ENCODE peak calls at places on chromosomes 4 and X, in six cellular contexts. F is breast epithelium, O is WERI-Rb-1, E is brain microvascular endothelial cell, N is psoas muscle, B is AG09309. I is an unnamed sample.

GRCh38 chr4:8101213-8101781 is 57.3 kb downstream of the ABLIM2 start:
- DNase-seq in N (peak; percentile 98), B (no peak), F (no peak), E (no peak), O (no peak), I (no peak)

GRCh38 chr4:148053298-148054003 is 321.6 kb downstream of the ARHGAP10 start:
- DNase-seq in E (no peak), O (no peak), N (no peak), B (no peak), F (no peak), I (no peak)

GRCh38 chr4:138602664-138603063 is 360.5 kb upstream of the SLC7A11 start:
- DNase-seq in N (no peak), F (no peak), B (no peak), E (no peak), O (no peak), I (no peak)

GRCh38 chrX:38800981-38801845 is at the start of gene MID1IP1:
- DNase-seq in E (peak; percentile 91), F (peak; percentile 88), N (peak; percentile 95), B (peak; percentile 54), O (peak; percentile 89), I (peak; percentile 73)

GRCh38 chr4:84971319-84971932 is 4.9 kb upstream of the WDFY3 start:
- DNase-seq in B (peak; percentile 55), O (no peak), N (no peak), E (no peak), F (no peak), I (no peak)

GRCh38 chr4:73761856-73762255 is 21.5 kb downstream of the CXCL8 start:
- DNase-seq in F (no peak), N (no peak), O (no peak), E (no peak), B (no peak), I (no peak)

GRCh38 chrX:154051210-154051810 is 31.6 kb upstream of the IRAK1 start:
- DNase-seq in N (peak; percentile 73), F (peak; percentile 54), E (peak; percentile 62), O (peak; percentile 77), B (no peak), I (peak; percentile 67)

GRCh38 chr4:145735330-145735638 is 55.3 kb downstream of the C4orf51 start:
- DNase-seq in O (no peak), B (peak; percentile 89), E (peak; percentile 96), F (no peak), N (no peak), I (peak; percentile 58)

GRCh38 chr4:168164915-168165548 is 72.7 kb downstream of the ANXA10 start:
- DNase-seq in E (no peak), F (no peak), N (no peak), B (no peak), O (no peak), I (no peak)

GRCh38 chr4:89681219-89681618 is 155.7 kb downstream of the SNCA start:
- DNase-seq in E (peak; percentile 14), F (no peak), B (no peak), N (no peak), O (peak; percentile 53), I (peak; percentile 40)

GRCh38 chr4:22268350-22269025 is 247.4 kb downstream of the ADGRA3 start:
- DNase-seq in E (no peak), B (no peak), O (no peak), N (no peak), F (no peak), I (no peak)

GRCh38 chr4:1336079-1336478 is 10.9 kb upstream of the UVSSA start:
- DNase-seq in O (no peak), F (no peak), E (no peak), B (no peak), N (no peak), I (no peak)

GRCh38 chr4:81452452-81453011 is 19.2 kb downstream of the RASGEF1B start:
- DNase-seq in N (no peak), O (no peak), E (no peak), F (no peak), B (no peak), I (no peak)

GRCh38 chrX:12992544-12993118 is 17.7 kb downstream of the TMSB4X start:
- DNase-seq in O (no peak), N (no peak), F (no peak), B (no peak), E (no peak), I (no peak)

GRCh38 chr4:122803788-122804208 is 22.8 kb upstream of the FGF2 start:
- DNase-seq in B (no peak), E (peak; percentile 68), O (no peak), N (no peak), F (no peak), I (no peak)

GRCh38 chr4:163344147-163345050 is 707 bp downstream of the NPY5R start:
- DNase-seq in E (no peak), F (no peak), N (peak; percentile 49), O (peak; percentile 38), B (no peak), I (no peak)

GRCh38 chrX:34656842-34657780 is at the start of gene TMEM47:
- DNase-seq in N (peak; percentile 84), F (peak; percentile 52), B (peak; percentile 28), O (peak; percentile 67), E (peak; percentile 36), I (peak; percentile 60)

GRCh38 chrX:111759676-111760075 is 78.7 kb downstream of the ALG13 start:
- DNase-seq in F (no peak), B (no peak), E (no peak), O (no peak), N (no peak), I (no peak)

GRCh38 chrX:132208422-132208821 is 10.8 kb downstream of the RAP2C start:
- DNase-seq in B (no peak), O (no peak), E (no peak), F (no peak), N (no peak), I (no peak)

GRCh38 chr4:172147702-172148101 is 334.5 kb downstream of the GALNTL6 start:
- DNase-seq in O (no peak), F (no peak), B (no peak), E (no peak), N (no peak), I (no peak)

GRCh38 chr4:3215733-3216132 is 33.2 kb upstream of the MSANTD1 start:
- DNase-seq in F (peak; percentile 20), E (no peak), B (no peak), O (no peak), N (peak; percentile 6), I (no peak)

GRCh38 chrX:38882894-38883620 is 81.8 kb downstream of the MID1IP1 start:
- DNase-seq in B (peak; percentile 71), O (no peak), N (no peak), F (no peak), E (peak; percentile 60), I (no peak)

GRCh38 chr4:71453516-71453915 is 114.7 kb downstream of the SLC4A4 start:
- DNase-seq in N (no peak), F (no peak), O (no peak), E (no peak), B (no peak), I (no peak)

GRCh38 chr4:150259861-150260567 is 181.8 kb downstream of the DCLK2 start:
- DNase-seq in B (no peak), E (no peak), N (no peak), F (no peak), O (no peak), I (no peak)

GRCh38 chr4:174629265-174629664 is 107.0 kb upstream of the HPGD start:
- DNase-seq in B (no peak), N (no peak), E (no peak), F (no peak), O (no peak), I (no peak)

GRCh38 chr4:120659626-120660170 is 262.8 kb downstream of the PRDM5 start:
- DNase-seq in N (no peak), B (no peak), O (peak; percentile 90), E (no peak), F (no peak), I (no peak)

GRCh38 chr4:5780831-5781480 is 70.0 kb downstream of the EVC start:
- DNase-seq in N (no peak), E (peak; percentile 24), B (peak; percentile 33), O (peak; percentile 2), F (no peak), I (peak; percentile 24)

GRCh38 chr4:179625391-179625790 is 2183.2 kb upstream of the AGA start:
- DNase-seq in F (no peak), O (no peak), B (no peak), N (no peak), E (peak; percentile 77), I (no peak)

GRCh38 chr4:80507507-80507906 is 172.0 kb downstream of the CFAP299 start:
- DNase-seq in B (no peak), O (no peak), F (no peak), N (no peak), E (no peak), I (no peak)

GRCh38 chrX:85084770-85085393 is 81.2 kb downstream of the APOOL start:
- DNase-seq in B (peak; percentile 4), N (no peak), O (no peak), F (no peak), E (peak; percentile 54), I (no peak)

GRCh38 chr4:78532046-78532445 is 19.5 kb upstream of the ANXA3 start:
- DNase-seq in F (no peak), E (no peak), O (no peak), B (no peak), N (no peak), I (no peak)

GRCh38 chr4:66574145-66574978 is 904.1 kb upstream of the EPHA5 start:
- DNase-seq in N (no peak), F (no peak), B (peak; percentile 66), E (peak; percentile 79), O (no peak), I (no peak)

DNA sequence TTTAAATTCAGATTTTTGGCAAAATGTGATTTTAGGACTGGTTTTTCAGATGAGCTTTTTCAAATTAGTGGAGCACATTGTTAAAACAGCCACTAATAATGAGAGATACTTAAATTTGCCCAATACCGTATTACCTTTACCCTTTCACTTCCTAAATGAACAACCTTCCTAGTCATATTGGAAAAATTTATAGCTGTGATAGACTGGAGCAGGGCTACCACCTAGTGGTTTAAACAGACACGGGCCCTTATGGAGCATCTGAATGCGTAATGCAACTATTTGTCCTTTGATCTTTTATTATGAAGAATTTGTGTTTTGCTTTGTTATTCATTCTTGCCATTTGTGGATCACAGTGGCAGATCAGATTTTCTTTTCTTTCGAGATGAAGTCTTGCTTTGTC is 72.7 kb downstream of the KDM6A start:
- DNase-seq in N (no peak), O (no peak), B (no peak), F (no peak), E (no peak), I (no peak)
- TF ChIP-seq CTCF in N (peak; percentile 37), O (peak; percentile 33), B (peak; percentile 10), F (no peak), E (peak; percentile 17), I (no peak)

GRCh38 chr4:67871867-67872266 is 11.9 kb downstream of the TMPRSS11D start:
- DNase-seq in O (no peak), N (no peak), B (peak; percentile 20), E (peak; percentile 39), F (no peak), I (no peak)
- TF ChIP-seq CTCF in O (peak; percentile 40), N (no peak), B (peak; percentile 56), E (peak; percentile 37), F (peak; percentile 19), I (no peak)

GRCh38 chrX:15838017-15838416 is 16.6 kb downstream of the AP1S2 start:
- DNase-seq in N (no peak), O (peak; percentile 11), F (no peak), B (no peak), E (no peak), I (no peak)
- TF ChIP-seq CTCF in N (no peak), O (peak; percentile 40), F (no peak), B (peak; percentile 27), E (peak; percentile 59), I (peak; percentile 21)

GRCh38 chr4:98381306-98381705 is 120.1 kb downstream of the RAP1GDS1 start:
- DNase-seq in N (no peak), E (no peak), F (no peak), O (no peak), B (no peak), I (no peak)
- TF ChIP-seq CTCF in N (no peak), E (no peak), F (no peak), O (no peak), B (no peak), I (no peak)